ENCODE peak calls at places on chromosome 15, in four cellular contexts. G, B, J and P are unnamed samples.

GRCh38 chr15:64697911-64698369 is 77.4 kb downstream of the RBPMS2 start:
- DNase-seq in G (peak; percentile 18), B (no peak), J (no peak), P (no peak)

GRCh38 chr15:38531509-38531908 is 33.1 kb downstream of the RASGRP1 start:
- DNase-seq in G (no peak), B (no peak), J (no peak), P (no peak)

GRCh38 chr15:62362608-62363007 is 197.5 kb upstream of the C2CD4B start:
- DNase-seq in G (no peak), B (no peak), J (no peak), P (no peak)

GRCh38 chr15:36591534-36592411 is 12.3 kb downstream of the CDIN1 start:
- DNase-seq in G (no peak), B (no peak), J (no peak), P (no peak)

GRCh38 chr15:44956388-44956787 is at the start of gene TERB2:
- DNase-seq in G (no peak), B (peak; percentile 11), J (no peak), P (no peak)

GRCh38 chr15:41125950-41126642 is 10.0 kb upstream of the INO80 start:
- DNase-seq in G (no peak), B (no peak), J (no peak), P (no peak)

GRCh38 chr15:40981186-40981585 is 27.9 kb downstream of the CHAC1 start:
- DNase-seq in G (no peak), B (no peak), J (no peak), P (no peak)

GRCh38 chr15:90930861-90931629 is 1.3 kb downstream of the HDDC3 start:
- DNase-seq in G (no peak), B (no peak), J (no peak), P (no peak)

GRCh38 chr15:29825205-29825604 is 2.9 kb upstream of the TJP1 start:
- DNase-seq in G (no peak), B (no peak), J (no peak), P (no peak)

GRCh38 chr15:78307977-78308376 is 8.6 kb upstream of the SKIC8 start:
- DNase-seq in G (no peak), B (no peak), J (no peak), P (no peak)

GRCh38 chr15:60408438-60409105 is 10.8 kb upstream of the ANXA2 start:
- DNase-seq in G (no peak), B (no peak), J (no peak), P (no peak)

GRCh38 chr15:62841269-62841628 is 201.3 kb upstream of the TPM1 start:
- DNase-seq in G (no peak), B (no peak), J (no peak), P (no peak)

GRCh38 chr15:38528279-38528678 is 36.3 kb downstream of the RASGRP1 start:
- DNase-seq in G (no peak), B (no peak), J (no peak), P (no peak)

GRCh38 chr15:65610871-65611718 is at the start of gene INTS14:
- DNase-seq in G (peak; percentile 98), B (peak; percentile 99), J (peak; percentile 97), P (peak; percentile 99)

GRCh38 chr15:43214169-43214568 is 6.6 kb downstream of the EPB42 start:
- DNase-seq in G (no peak), B (no peak), J (no peak), P (no peak)

GRCh38 chr15:65214010-65214409 is 2.7 kb upstream of the CILP start:
- DNase-seq in G (no peak), B (no peak), J (no peak), P (no peak)

GRCh38 chr15:59222906-59223579 is 16.4 kb downstream of the LDHAL6B start:
- DNase-seq in G (no peak), B (no peak), J (no peak), P (no peak)

GRCh38 chr15:60858511-60859085 is 370.5 kb downstream of the RORA start:
- DNase-seq in G (no peak), B (peak; percentile 41), J (no peak), P (no peak)

GRCh38 chr15:90463381-90463780 is 66.3 kb upstream of the CRTC3 start:
- DNase-seq in G (peak; percentile 65), B (no peak), J (no peak), P (no peak)

GRCh38 chr15:45333550-45333949 is 44.8 kb downstream of the GATM start:
- DNase-seq in G (peak; percentile 89), B (no peak), J (no peak), P (no peak)

GRCh38 chr15:80556694-80557367 is 138.3 kb upstream of the ABHD17C start:
- DNase-seq in G (no peak), B (no peak), J (no peak), P (peak; percentile 64)

GRCh38 chr15:41996921-41997592 is 23.8 kb downstream of the PLA2G4E start:
- DNase-seq in G (no peak), B (no peak), J (peak; percentile 15), P (no peak)

DNA sequence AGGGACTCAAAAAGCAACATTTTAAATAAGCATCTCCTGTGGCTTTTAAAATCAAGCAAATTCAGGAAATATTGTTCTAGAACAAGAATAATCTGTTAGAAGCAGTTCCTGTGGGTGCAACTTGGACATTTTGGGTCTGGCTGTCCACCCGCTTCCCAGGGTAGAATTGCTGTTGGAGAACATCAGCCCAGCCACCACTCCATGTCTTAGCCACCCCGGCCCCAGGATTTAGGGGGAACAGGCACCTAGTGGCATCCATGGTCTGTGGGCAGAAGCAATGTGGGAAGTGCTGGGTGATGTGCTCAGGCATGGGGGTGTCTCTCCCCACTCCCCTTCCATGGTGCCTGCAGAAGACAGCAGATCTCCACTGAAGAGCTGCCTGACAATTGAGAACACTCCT is 162.6 kb downstream of the KLF13 start:
- DNase-seq in G (no peak), B (no peak), J (no peak), P (no peak)
- H3K27me3 ChIP-seq in G (peaks cover 9% of the 10 kb centered on the region), B (peaks cover 12% of the 10 kb centered on the region), J (no peaks in the 10 kb centered on the region), P (peaks cover 7% of the 10 kb centered on the region)

DNA sequence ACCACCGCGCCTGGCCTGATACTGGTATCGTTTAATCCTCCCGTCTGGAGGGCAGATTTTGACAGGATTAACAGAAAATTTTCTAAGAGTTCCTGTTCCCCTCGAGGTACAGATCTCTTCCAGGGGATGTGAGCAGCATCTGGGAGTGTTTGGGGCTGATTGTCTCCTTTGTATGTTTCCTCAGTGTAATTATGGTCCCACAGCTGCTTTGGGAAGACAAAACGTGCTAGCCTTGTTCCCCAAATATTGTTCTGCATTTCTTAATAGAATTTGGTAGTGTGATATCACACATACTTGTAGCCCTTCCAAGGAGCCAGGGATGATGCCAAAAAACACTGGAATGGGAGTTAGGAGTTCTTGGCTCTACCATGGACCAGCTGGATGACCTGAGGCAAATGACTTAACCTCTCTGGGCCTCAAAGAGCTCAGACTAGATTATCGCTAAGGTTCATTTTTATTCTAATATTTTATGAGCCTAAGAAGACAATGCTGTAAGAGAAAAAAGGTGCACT is 19.0 kb upstream of the AGBL1 start:
- DNase-seq in G (no peak), B (no peak), J (no peak), P (no peak)
- TF ChIP-seq CTCF in G (no peak), B (no peak), J (no peak), P (no peak)

GRCh38 chr15:53830707-53831386 is 71.4 kb upstream of the WDR72 start:
- DNase-seq in G (no peak), B (no peak), J (no peak), P (no peak)
- H3K27me3 ChIP-seq in G (no peaks in the 10 kb centered on the region), B (no peaks in the 10 kb centered on the region), J (no peaks in the 10 kb centered on the region), P (no peaks in the 10 kb centered on the region)

DNA sequence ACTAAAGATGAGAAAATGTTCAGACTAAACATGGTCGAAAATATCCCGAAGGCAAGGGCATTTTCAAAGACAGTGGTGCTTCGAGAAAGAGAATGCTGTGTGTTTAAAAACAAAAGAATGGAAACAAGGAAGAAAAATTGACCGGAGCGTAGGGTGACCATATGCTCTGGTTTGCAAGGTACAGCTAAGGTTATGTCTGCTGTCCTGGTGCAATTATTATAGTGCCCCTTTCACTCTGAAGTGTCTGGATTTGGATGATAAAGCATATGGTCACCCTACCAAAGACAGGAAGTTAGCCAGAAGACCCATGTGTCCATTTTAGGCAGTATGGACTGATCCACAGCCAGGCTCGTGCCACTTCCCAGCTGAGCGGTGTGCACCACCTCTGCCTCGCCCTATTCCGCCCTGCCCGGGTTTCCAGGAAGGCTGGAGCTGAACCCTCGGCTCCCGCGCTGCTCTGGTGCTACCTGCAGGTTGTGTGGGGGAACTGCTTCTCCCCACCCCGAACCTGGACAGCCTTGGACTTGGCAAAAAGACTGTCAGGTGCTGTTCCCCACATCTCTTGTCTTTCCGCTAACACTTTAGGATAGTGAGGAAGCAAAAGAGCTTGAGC is 25.2 kb downstream of the GOLGA6D start:
- DNase-seq in G (no peak), B (peak; percentile 93), J (peak; percentile 78), P (no peak)
- TF ChIP-seq CTCF in G (peak; percentile 31), B (peak; percentile 80), J (peak; percentile 67), P (peak; percentile 36)

GRCh38 chr15:68330911-68331310 is 53.4 kb downstream of the FEM1B start:
- DNase-seq in G (no peak), B (no peak), J (no peak), P (no peak)

GRCh38 chr15:68333775-68334470 is 56.4 kb downstream of the FEM1B start:
- DNase-seq in G (no peak), B (no peak), J (no peak), P (peak; percentile 72)

GRCh38 chr15:68334661-68335124 is 57.1 kb downstream of the FEM1B start:
- DNase-seq in G (no peak), B (no peak), J (no peak), P (no peak)

GRCh38 chr15:68330461-68330860 is 52.9 kb downstream of the FEM1B start:
- DNase-seq in G (no peak), B (no peak), J (no peak), P (no peak)

DNA sequence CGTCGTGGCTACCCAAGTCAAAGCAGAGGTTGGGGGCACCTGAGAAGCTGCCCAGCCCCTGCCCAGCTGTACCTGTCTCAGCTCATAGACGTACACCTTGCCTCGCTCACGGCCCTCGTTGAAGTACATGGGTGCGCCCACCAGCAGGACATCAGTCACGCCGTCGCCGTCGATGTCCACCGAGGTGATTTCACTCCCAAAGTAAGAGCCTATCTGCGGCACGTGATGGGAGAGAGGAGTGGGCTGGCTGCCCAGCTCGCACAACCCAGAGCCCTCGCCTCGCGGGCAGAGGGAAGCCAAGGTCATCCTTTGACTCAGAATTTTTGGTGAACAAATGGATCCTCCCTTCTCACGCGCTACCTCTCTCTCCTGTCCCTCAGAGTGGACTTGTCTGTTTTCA is 54.7 kb downstream of the FEM1B start:
- DNase-seq in G (no peak), B (no peak), J (no peak), P (no peak)
- H3K27me3 ChIP-seq in G (no peaks in the 10 kb centered on the region), B (no peaks in the 10 kb centered on the region), J (no peaks in the 10 kb centered on the region), P (no peaks in the 10 kb centered on the region)

GRCh38 chr15:57947282-57947681 is 118.2 kb downstream of the ALDH1A2 start:
- DNase-seq in G (no peak), B (no peak), J (no peak), P (no peak)

GRCh38 chr15:57950381-57950946 is 115.0 kb downstream of the ALDH1A2 start:
- DNase-seq in G (no peak), B (no peak), J (no peak), P (peak; percentile 55)

GRCh38 chr15:57947781-57948180 is 117.7 kb downstream of the ALDH1A2 start:
- DNase-seq in G (peak; percentile 32), B (peak; percentile 24), J (no peak), P (no peak)

GRCh38 chr15:57949374-57949938 is 116.1 kb downstream of the ALDH1A2 start:
- DNase-seq in G (no peak), B (no peak), J (no peak), P (no peak)

GRCh38 chr15:57948554-57949289 is 116.8 kb downstream of the ALDH1A2 start:
- DNase-seq in G (no peak), B (no peak), J (no peak), P (no peak)
- TF ChIP-seq CTCF in G (no peak), B (no peak), J (no peak), P (no peak)

GRCh38 chr15:57284535-57284934 is 91.8 kb upstream of the CGNL1 start:
- DNase-seq in G (no peak), B (no peak), J (no peak), P (no peak)
- H3K27me3 ChIP-seq in G (no peaks in the 10 kb centered on the region), B (no peaks in the 10 kb centered on the region), J (no peaks in the 10 kb centered on the region), P (no peaks in the 10 kb centered on the region)